ENCODE peak calls at places on chromosomes 16 and 17, in four cellular contexts. O, J, T and G are unnamed samples.

GRCh38 chr16:50407351-50407750 is 38.6 kb upstream of the BRD7 start:
- DNase-seq in T (peak; percentile 81), O (no peak), J (peak; percentile 63), G (no peak)

GRCh38 chr17:76102944-76103273 is 678 bp downstream of the EXOC7 start:
- DNase-seq in J (no peak), T (no peak), O (peak; percentile 31), G (no peak)

GRCh38 chr16:19179890-19180490 is 11.9 kb downstream of the SYT17 start:
- DNase-seq in J (peak; percentile 61), O (peak; percentile 71), T (peak; percentile 84), G (peak; percentile 52)

GRCh38 chr16:85418978-85419491 is 194.1 kb upstream of the GSE1 start:
- DNase-seq in T (no peak), J (no peak), O (no peak), G (no peak)

GRCh38 chr17:60606036-60606435 is 6.0 kb downstream of the PPM1D start:
- DNase-seq in J (no peak), T (no peak), O (peak; percentile 36), G (no peak)

GRCh38 chr17:34368455-34369195 is 5.6 kb upstream of the CCL1 start:
- DNase-seq in J (no peak), O (no peak), T (peak; percentile 36), G (no peak)

GRCh38 chr16:339680-340079 is 12.8 kb downstream of the AXIN1 start:
- DNase-seq in O (no peak), J (no peak), T (no peak), G (no peak)

GRCh38 chr17:79915850-79916430 is 76.7 kb upstream of the CBX4 start:
- DNase-seq in J (peak; percentile 70), O (peak; percentile 80), T (peak; percentile 91), G (peak; percentile 34)

GRCh38 chr17:59439261-59439660 is 107.8 kb downstream of the YPEL2 start:
- DNase-seq in T (peak; percentile 71), O (no peak), J (peak; percentile 67), G (no peak)

GRCh38 chr17:74922694-74923537 is at the start of gene USH1G:
- DNase-seq in J (no peak), O (peak; percentile 11), T (peak; percentile 79), G (peak; percentile 8)

GRCh38 chr17:49703557-49704277 is 4.0 kb downstream of the SLC35B1 start:
- DNase-seq in T (peak; percentile 83), J (peak; percentile 77), O (peak; percentile 61), G (peak; percentile 64)

GRCh38 chr17:68390888-68391545 is 66.3 kb downstream of the WIPI1 start:
- DNase-seq in J (no peak), T (peak; percentile 40), O (no peak), G (no peak)

GRCh38 chr17:30524847-30525246 is 47.6 kb downstream of the GOSR1 start:
- DNase-seq in T (no peak), O (no peak), J (no peak), G (peak; percentile 39)

GRCh38 chr17:50909765-50910661 is 43.9 kb upstream of the TOB1 start:
- DNase-seq in T (no peak), O (no peak), J (no peak), G (no peak)

GRCh38 chr17:42009170-42009569 is 8.1 kb downstream of the DNAJC7 start:
- DNase-seq in O (no peak), J (peak; percentile 41), T (peak; percentile 70), G (no peak)

GRCh38 chr16:3960049-3960809 is 79.7 kb upstream of the CREBBP start:
- DNase-seq in J (no peak), T (no peak), O (no peak), G (no peak)

GRCh38 chr17:4448197-4448980 is 14.6 kb downstream of the SPNS3 start:
- DNase-seq in O (no peak), T (no peak), J (no peak), G (no peak)

GRCh38 chr17:42405963-42406495 is 17.0 kb downstream of the CAVIN1 start:
- DNase-seq in J (peak; percentile 72), T (peak; percentile 98), O (no peak), G (peak; percentile 86)

GRCh38 chr17:57949649-57950048 is 5.6 kb downstream of the CUEDC1 start:
- DNase-seq in J (no peak), T (no peak), O (peak; percentile 60), G (no peak)

GRCh38 chr16:29804455-29805231 is 1.7 kb upstream of the MAZ start:
- DNase-seq in J (peak; percentile 40), O (no peak), T (peak; percentile 71), G (peak; percentile 60)

GRCh38 chr16:57690782-57691471 is 3.7 kb upstream of the DRC7 start:
- DNase-seq in T (no peak), O (no peak), J (no peak), G (peak; percentile 30)

GRCh38 chr17:5019475-5019956 is 15.7 kb downstream of the SLC52A1 start:
- DNase-seq in T (peak; percentile 74), J (peak; percentile 54), O (peak; percentile 4), G (no peak)

GRCh38 chr17:82064433-82065192 is 991 bp downstream of the DUS1L start:
- DNase-seq in T (no peak), O (peak; percentile 48), J (no peak), G (no peak)

GRCh38 chr17:70041575-70041974 is 33.5 kb upstream of the KCNJ16 start:
- DNase-seq in O (no peak), T (no peak), J (no peak), G (no peak)

GRCh38 chr17:17057057-17057551 is 14.8 kb downstream of the MPRIP start:
- DNase-seq in O (no peak), T (peak; percentile 43), J (no peak), G (no peak)
- H3K4me1 ChIP-seq in O (peaks cover 23% of the 10 kb centered on the region), T (no peaks in the 10 kb centered on the region), J (peaks cover 2% of the 10 kb centered on the region), G (peaks cover 7% of the 10 kb centered on the region)

GRCh38 chr16:70696368-70696767 is 10.5 kb upstream of the MTSS2 start:
- DNase-seq in O (no peak), J (no peak), T (no peak), G (no peak)

GRCh38 chr16:70696952-70697600 is 11.2 kb upstream of the MTSS2 start:
- DNase-seq in O (peak; percentile 67), T (peak; percentile 67), J (peak; percentile 60), G (no peak)

GRCh38 chr16:70694088-70694487 is 8.2 kb upstream of the MTSS2 start:
- DNase-seq in T (peak; percentile 87), J (peak; percentile 98), O (peak; percentile 87), G (peak; percentile 84)

GRCh38 chr16:70694517-70695218 is 8.8 kb upstream of the MTSS2 start:
- DNase-seq in T (no peak), J (no peak), O (no peak), G (no peak)

GRCh38 chr16:70695351-70696070 is 9.7 kb upstream of the MTSS2 start:
- DNase-seq in O (peak; percentile 30), J (peak; percentile 77), T (peak; percentile 75), G (no peak)
- H3K27ac ChIP-seq in O (no peak overlapping the region), J (peak overlapping the region; percentile 18), T (no peak overlapping the region), G (peak overlapping the region; percentile 64)

GRCh38 chr16:80804451-80805383 is at the start of gene CDYL2:
- DNase-seq in J (no peak), O (peak; percentile 57), T (peak; percentile 64), G (no peak)

GRCh38 chr16:80804061-80804450 is 342 bp downstream of the CDYL2 start:
- DNase-seq in T (peak; percentile 75), J (peak; percentile 37), O (peak; percentile 34), G (peak; percentile 76)

GRCh38 chr16:80802129-80802528 is 2.3 kb downstream of the CDYL2 start:
- DNase-seq in J (no peak), T (no peak), O (no peak), G (no peak)

GRCh38 chr16:80802902-80803301 is 1.5 kb downstream of the CDYL2 start:
- DNase-seq in J (no peak), O (no peak), T (peak; percentile 42), G (no peak)

DNA sequence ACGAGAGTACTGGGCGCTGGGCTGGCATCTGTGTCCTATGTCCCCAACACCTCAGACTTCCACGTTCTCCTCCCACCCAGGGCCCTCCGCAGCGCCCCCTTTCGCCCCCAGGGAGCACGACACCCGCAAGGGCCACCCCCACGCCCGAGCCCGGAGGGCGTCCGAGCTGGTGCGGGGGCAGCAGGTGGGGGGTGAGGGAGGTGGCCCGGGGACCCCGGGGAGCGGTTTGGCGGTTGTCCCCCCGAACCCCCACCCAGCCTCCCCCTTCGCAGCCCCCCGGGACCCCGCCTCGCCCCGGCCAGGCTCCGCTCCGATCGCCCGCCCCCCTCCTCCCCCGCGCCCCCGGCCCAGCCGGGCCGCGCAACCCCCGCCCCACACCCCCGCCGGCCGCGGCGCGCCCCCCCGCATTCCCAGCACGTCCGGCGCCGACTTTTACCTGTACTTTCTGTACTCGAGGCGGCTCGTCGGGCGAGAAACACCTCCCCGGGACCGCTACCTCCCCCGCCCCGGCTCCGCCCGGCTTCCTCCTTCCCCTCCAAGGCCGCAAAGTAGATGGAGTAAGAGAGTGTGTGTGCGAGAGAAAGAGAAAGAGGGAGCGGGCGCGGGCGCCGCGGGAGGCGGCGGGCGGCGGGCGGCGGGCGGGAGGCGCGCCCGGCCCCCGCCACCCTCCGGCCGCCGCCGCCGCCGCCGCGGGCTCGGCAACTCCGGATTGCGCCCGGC is 897 bp downstream of the CDYL2 start:
- DNase-seq in J (peak; percentile 44), T (peak; percentile 81), O (peak; percentile 12), G (peak; percentile 25)
- H3K4me3 ChIP-seq in J (peak overlapping the region; percentile 33), T (peak overlapping the region; percentile 49), O (peak overlapping the region; percentile 59), G (peak overlapping the region; percentile 48)

DNA sequence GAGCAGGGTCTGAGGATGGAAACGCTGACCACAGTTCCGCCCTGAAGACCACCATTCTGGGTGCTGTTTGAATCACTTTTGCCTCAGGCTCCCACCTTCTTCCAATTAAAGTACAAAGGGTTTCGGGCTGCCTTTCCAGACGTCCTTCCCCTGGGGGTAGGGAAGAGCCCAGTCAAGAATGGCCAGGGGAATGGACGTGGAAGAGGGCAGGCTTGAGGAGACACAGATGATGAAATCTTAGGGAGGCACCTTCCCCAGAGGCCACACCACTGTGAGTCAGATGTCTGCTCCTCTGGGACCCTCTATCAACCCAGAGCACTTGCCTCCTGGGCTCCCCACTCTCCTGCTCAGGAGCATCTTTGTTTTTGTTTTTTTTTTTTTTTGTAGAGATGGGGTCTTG is 27.5 kb upstream of the MTSS2 start:
- DNase-seq in J (no peak), T (no peak), O (no peak), G (no peak)
- H3K4me1 ChIP-seq in J (peaks cover 4% of the 10 kb centered on the region), T (no peaks in the 10 kb centered on the region), O (peaks cover 26% of the 10 kb centered on the region), G (peaks cover 62% of the 10 kb centered on the region)

GRCh38 chr17:7263801-7264078 is 1.5 kb upstream of the CLDN7 start:
- DNase-seq in O (no peak), T (no peak), J (peak; percentile 25), G (no peak)

GRCh38 chr17:7262192-7263070 is at the start of gene CLDN7:
- DNase-seq in J (peak; percentile 89), T (peak; percentile 99), O (peak; percentile 85), G (no peak)

GRCh38 chr17:7261377-7262191 is 694 bp downstream of the CLDN7 start:
- DNase-seq in J (peak; percentile 39), T (peak; percentile 79), O (no peak), G (no peak)

GRCh38 chr17:7260601-7261376 is 1.5 kb downstream of the CLDN7 start:
- DNase-seq in J (peak; percentile 80), T (peak; percentile 92), O (peak; percentile 70), G (peak; percentile 53)

GRCh38 chr17:7263071-7263800 is 958 bp upstream of the CLDN7 start:
- DNase-seq in J (peak; percentile 93), O (peak; percentile 69), T (peak; percentile 98), G (no peak)
- H3K27ac ChIP-seq in J (peak overlapping the region; percentile 24), O (peak overlapping the region; percentile 93), T (no peak overlapping the region), G (no peak overlapping the region)